ENCODE peak calls at places on chromosome 16, in seven cellular contexts. One of them, this sample, is unnamed.

GRCh38 chr16:31181102-31181830 is 1.3 kb downstream of the FUS start:
- DNase-seq in cardiac muscle cell: peak; percentile 53
- DNase-seq in Calu3: peak; percentile 29
- DNase-seq in body of pancreas: no peak
- DNase-seq in Caco-2: peak; percentile 30
- DNase-seq in nephron progenitor cell: peak; percentile 37
- DNase-seq in B cell: peak; percentile 43
- DNase-seq in this sample: peak; percentile 29

GRCh38 chr16:87411375-87412271 is 19.5 kb downstream of the MAP1LC3B start:
- DNase-seq in body of pancreas: no peak
- DNase-seq in cardiac muscle cell: no peak
- DNase-seq in B cell: no peak
- DNase-seq in Calu3: no peak
- DNase-seq in nephron progenitor cell: no peak
- DNase-seq in Caco-2: no peak
- DNase-seq in this sample: no peak

GRCh38 chr16:23700509-23700908 is 12.5 kb downstream of the ERN2 start:
- DNase-seq in Caco-2: peak; percentile 10
- DNase-seq in Calu3: no peak
- DNase-seq in body of pancreas: no peak
- DNase-seq in nephron progenitor cell: peak; percentile 14
- DNase-seq in B cell: no peak
- DNase-seq in cardiac muscle cell: no peak
- DNase-seq in this sample: no peak

GRCh38 chr16:74322301-74322710 is 25.7 kb downstream of the PSMD7 start:
- DNase-seq in cardiac muscle cell: no peak
- DNase-seq in Caco-2: no peak
- DNase-seq in Calu3: no peak
- DNase-seq in nephron progenitor cell: no peak
- DNase-seq in body of pancreas: no peak
- DNase-seq in B cell: no peak
- DNase-seq in this sample: no peak

GRCh38 chr16:4384497-4384896 is 12.8 kb downstream of the VASN start:
- DNase-seq in B cell: no peak
- DNase-seq in Calu3: no peak
- DNase-seq in nephron progenitor cell: peak; percentile 39
- DNase-seq in cardiac muscle cell: no peak
- DNase-seq in body of pancreas: peak; percentile 17
- DNase-seq in Caco-2: no peak
- DNase-seq in this sample: no peak

GRCh38 chr16:10370096-10370726 is 15.7 kb upstream of the ATF7IP2 start:
- DNase-seq in Calu3: no peak
- DNase-seq in body of pancreas: no peak
- DNase-seq in Caco-2: no peak
- DNase-seq in nephron progenitor cell: no peak
- DNase-seq in cardiac muscle cell: no peak
- DNase-seq in B cell: no peak
- DNase-seq in this sample: no peak

GRCh38 chr16:86931410-86931941 is 353.1 kb downstream of the FOXL1 start:
- DNase-seq in nephron progenitor cell: no peak
- DNase-seq in cardiac muscle cell: peak; percentile 93
- DNase-seq in body of pancreas: no peak
- DNase-seq in Calu3: no peak
- DNase-seq in B cell: no peak
- DNase-seq in Caco-2: no peak
- DNase-seq in this sample: no peak

GRCh38 chr16:30002614-30003346 is 6.7 kb downstream of the INO80E start:
- DNase-seq in Calu3: no peak
- DNase-seq in B cell: no peak
- DNase-seq in nephron progenitor cell: no peak
- DNase-seq in cardiac muscle cell: no peak
- DNase-seq in Caco-2: no peak
- DNase-seq in body of pancreas: no peak
- DNase-seq in this sample: no peak

DNA sequence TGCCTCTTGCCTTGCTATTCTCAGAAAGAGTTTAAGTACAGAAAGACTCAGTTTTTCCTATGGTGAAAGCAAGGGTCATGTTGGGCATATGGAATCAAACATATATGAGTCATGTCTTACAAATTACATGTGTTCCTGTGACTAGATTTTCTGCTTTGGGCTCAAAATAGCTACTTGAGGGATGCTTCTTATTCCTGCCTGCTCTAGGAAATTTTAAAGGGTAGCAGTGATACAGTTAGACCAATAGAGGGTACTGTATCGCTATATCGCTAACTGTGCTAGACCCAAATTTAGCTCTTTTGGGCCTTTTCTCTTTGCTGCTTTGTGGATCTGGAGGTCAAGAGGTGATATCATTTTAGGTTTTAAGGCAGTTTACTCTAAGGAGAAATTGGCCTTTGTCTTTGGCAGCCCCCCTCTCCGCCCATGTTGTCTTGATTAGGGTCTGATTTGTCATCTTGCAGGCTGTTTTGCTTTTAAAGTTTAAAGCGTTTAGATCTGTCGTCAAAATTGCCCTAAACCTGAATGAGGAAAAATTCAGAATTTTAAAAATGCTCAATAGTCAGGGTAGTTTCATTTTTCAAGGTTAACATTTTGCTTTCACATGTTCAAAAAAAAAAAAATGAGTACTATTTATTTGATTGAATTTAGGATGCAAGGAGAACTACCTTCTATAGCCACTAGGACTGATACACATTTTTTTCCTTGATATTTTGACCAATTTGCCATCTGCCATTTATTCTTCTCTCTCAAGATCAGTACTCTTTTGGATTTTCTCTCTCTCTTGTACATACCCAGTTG is 8.8 kb downstream of the NFATC3 start:
- DNase-seq in Calu3: no peak
- DNase-seq in B cell: peak; percentile 19
- DNase-seq in body of pancreas: no peak
- DNase-seq in cardiac muscle cell: peak; percentile 51
- DNase-seq in Caco-2: peak; percentile 31
- DNase-seq in nephron progenitor cell: no peak
- DNase-seq in this sample: no peak
- TF ChIP-seq CTCF in Calu3: no peak
- TF ChIP-seq CTCF in B cell: peak; percentile 70
- TF ChIP-seq CTCF in body of pancreas: no peak
- TF ChIP-seq CTCF in cardiac muscle cell: peak; percentile 54
- TF ChIP-seq CTCF in Caco-2: peak; percentile 41
- TF ChIP-seq CTCF in nephron progenitor cell: peak; percentile 31
- TF ChIP-seq CTCF in this sample: peak; percentile 61

DNA sequence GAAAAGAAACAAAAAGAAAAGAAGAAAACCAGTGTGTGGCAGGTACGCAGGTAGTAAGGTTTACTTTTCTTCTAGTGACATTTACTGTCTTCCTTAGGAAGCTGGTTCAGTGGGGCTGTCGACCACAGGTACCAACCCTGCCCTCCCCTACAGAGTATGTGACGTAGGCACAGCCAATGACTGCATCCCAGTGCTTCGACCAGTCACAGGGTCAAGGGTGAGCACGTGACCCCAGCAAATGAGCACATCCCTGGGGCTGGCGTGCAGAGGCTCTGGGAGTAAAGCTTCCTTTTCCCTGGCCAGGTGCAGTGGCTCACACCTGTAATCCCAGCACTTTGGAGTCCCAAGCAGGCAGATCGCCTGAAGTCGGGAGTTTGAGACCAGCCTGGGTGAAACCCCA is 38.9 kb upstream of the PLCG2 start:
- DNase-seq in nephron progenitor cell: no peak
- DNase-seq in B cell: peak; percentile 64
- DNase-seq in Caco-2: no peak
- DNase-seq in body of pancreas: no peak
- DNase-seq in Calu3: no peak
- DNase-seq in cardiac muscle cell: no peak
- DNase-seq in this sample: no peak
- TF ChIP-seq CTCF in nephron progenitor cell: no peak
- TF ChIP-seq CTCF in B cell: no peak
- TF ChIP-seq CTCF in Caco-2: no peak
- TF ChIP-seq CTCF in body of pancreas: no peak
- TF ChIP-seq CTCF in Calu3: no peak
- TF ChIP-seq CTCF in cardiac muscle cell: no peak
- TF ChIP-seq CTCF in this sample: no peak

DNA sequence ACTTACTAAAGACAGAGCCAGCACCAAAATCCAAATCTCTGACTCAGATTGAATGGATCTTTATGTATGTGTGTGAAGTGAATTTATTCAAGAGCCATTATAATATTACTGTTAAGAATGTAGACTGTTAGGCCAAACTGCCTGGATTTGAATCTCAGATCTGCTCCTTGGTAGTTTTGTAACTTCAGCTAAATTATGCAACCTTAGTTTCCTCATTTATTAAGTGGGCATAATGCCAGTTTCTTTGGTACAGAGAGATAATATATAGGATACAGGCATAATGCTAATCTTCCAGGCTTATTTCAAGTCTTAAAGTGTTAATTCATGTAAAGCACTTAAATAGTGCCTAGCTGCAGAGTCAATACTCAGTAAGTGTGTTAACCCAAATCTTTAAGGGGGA is 12.8 kb downstream of the CNEP1R1 start:
- DNase-seq in Calu3: no peak
- DNase-seq in nephron progenitor cell: no peak
- DNase-seq in body of pancreas: no peak
- DNase-seq in B cell: no peak
- DNase-seq in cardiac muscle cell: peak; percentile 72
- DNase-seq in Caco-2: no peak
- DNase-seq in this sample: no peak
- TF ChIP-seq CTCF in Calu3: no peak
- TF ChIP-seq CTCF in nephron progenitor cell: no peak
- TF ChIP-seq CTCF in body of pancreas: no peak
- TF ChIP-seq CTCF in B cell: no peak
- TF ChIP-seq CTCF in cardiac muscle cell: no peak
- TF ChIP-seq CTCF in Caco-2: no peak
- TF ChIP-seq CTCF in this sample: no peak

GRCh38 chr16:55297062-55297909 is 26.7 kb upstream of the IRX6 start:
- DNase-seq in body of pancreas: no peak
- DNase-seq in Caco-2: no peak
- DNase-seq in cardiac muscle cell: no peak
- DNase-seq in B cell: no peak
- DNase-seq in Calu3: peak; percentile 43
- DNase-seq in nephron progenitor cell: no peak
- DNase-seq in this sample: no peak

GRCh38 chr16:55294947-55295346 is 29.1 kb upstream of the IRX6 start:
- DNase-seq in nephron progenitor cell: no peak
- DNase-seq in B cell: no peak
- DNase-seq in Calu3: no peak
- DNase-seq in body of pancreas: no peak
- DNase-seq in cardiac muscle cell: no peak
- DNase-seq in Caco-2: no peak
- DNase-seq in this sample: no peak

GRCh38 chr16:55292491-55292890 is 31.5 kb upstream of the IRX6 start:
- DNase-seq in Caco-2: no peak
- DNase-seq in cardiac muscle cell: no peak
- DNase-seq in B cell: no peak
- DNase-seq in Calu3: no peak
- DNase-seq in nephron progenitor cell: no peak
- DNase-seq in body of pancreas: no peak
- DNase-seq in this sample: no peak

GRCh38 chr16:55291847-55292246 is 32.2 kb upstream of the IRX6 start:
- DNase-seq in Calu3: no peak
- DNase-seq in cardiac muscle cell: no peak
- DNase-seq in body of pancreas: no peak
- DNase-seq in Caco-2: no peak
- DNase-seq in nephron progenitor cell: no peak
- DNase-seq in B cell: no peak
- DNase-seq in this sample: no peak

GRCh38 chr16:55294129-55294528 is 29.9 kb upstream of the IRX6 start:
- DNase-seq in nephron progenitor cell: no peak
- DNase-seq in Caco-2: peak; percentile 15
- DNase-seq in body of pancreas: no peak
- DNase-seq in cardiac muscle cell: no peak
- DNase-seq in B cell: no peak
- DNase-seq in Calu3: no peak
- DNase-seq in this sample: no peak
- TF ChIP-seq CTCF in nephron progenitor cell: no peak
- TF ChIP-seq CTCF in Caco-2: peak; percentile 28
- TF ChIP-seq CTCF in body of pancreas: no peak
- TF ChIP-seq CTCF in cardiac muscle cell: no peak
- TF ChIP-seq CTCF in B cell: no peak
- TF ChIP-seq CTCF in Calu3: peak; percentile 16
- TF ChIP-seq CTCF in this sample: no peak

GRCh38 chr16:549544-550263 is 10.5 kb upstream of the PRR35 start:
- DNase-seq in nephron progenitor cell: no peak
- DNase-seq in Caco-2: no peak
- DNase-seq in cardiac muscle cell: no peak
- DNase-seq in Calu3: no peak
- DNase-seq in body of pancreas: no peak
- DNase-seq in B cell: no peak
- DNase-seq in this sample: no peak
- TF ChIP-seq CTCF in nephron progenitor cell: no peak
- TF ChIP-seq CTCF in Caco-2: no peak
- TF ChIP-seq CTCF in cardiac muscle cell: peak; percentile 14
- TF ChIP-seq CTCF in Calu3: peak; percentile 21
- TF ChIP-seq CTCF in body of pancreas: no peak
- TF ChIP-seq CTCF in B cell: no peak
- TF ChIP-seq CTCF in this sample: no peak

This sample was measured in natural killer cell.